ENCODE peak calls at places on chromosomes 2 and 18, in seven cellular contexts. U is CD8-positive, alpha-beta T cell; T is psoas muscle; I is mesothelial cell of epicardium; A is tibial nerve; P is cardiac muscle cell; B is progenitor cell of endocrine pancreas. R is an unnamed sample.

GRCh38 chr2:105787376-105788318 is 42.9 kb downstream of the NCK2 start:
- DNase-seq in U (no peak), T (no peak), I (no peak), A (no peak), P (no peak), B (no peak), R (no peak)

GRCh38 chr2:3581367-3582262 is 6.6 kb downstream of the RPS7 start:
- DNase-seq in U (no peak), T (no peak), I (no peak), A (no peak), P (no peak), B (no peak), R (no peak)

GRCh38 chr18:48562075-48562474 is 23.2 kb downstream of the CTIF start:
- DNase-seq in U (no peak), T (no peak), I (no peak), A (no peak), P (no peak), B (no peak), R (no peak)

GRCh38 chr2:225334524-225334923 is 65.0 kb upstream of the NYAP2 start:
- DNase-seq in U (no peak), T (no peak), I (no peak), A (no peak), P (no peak), B (no peak), R (no peak)

GRCh38 chr18:13163167-13163927 is 55.2 kb upstream of the LDLRAD4 start:
- DNase-seq in U (no peak), T (no peak), I (no peak), A (no peak), P (no peak), B (no peak), R (no peak)

GRCh38 chr2:48413676-48414075 is 116.3 kb upstream of the STON1 start:
- DNase-seq in U (no peak), T (no peak), I (no peak), A (no peak), P (no peak), B (no peak), R (no peak)

GRCh38 chr2:61712060-61712459 is 141.8 kb downstream of the FAM161A start:
- DNase-seq in U (no peak), T (no peak), I (no peak), A (no peak), P (no peak), B (no peak), R (no peak)

GRCh38 chr2:28802975-28803429 is 7.6 kb upstream of the SPDYA start:
- DNase-seq in U (no peak), T (no peak), I (no peak), A (no peak), P (peak), B (no peak), R (no peak)

GRCh38 chr2:86011449-86011941 is 94.2 kb downstream of the POLR1A start:
- DNase-seq in U (no peak), T (peak), I (no peak), A (no peak), P (no peak), B (no peak), R (no peak)

GRCh38 chr2:140650825-140651224 is 1480.0 kb downstream of the LRP1B start:
- DNase-seq in U (no peak), T (no peak), I (no peak), A (no peak), P (peak), B (no peak), R (no peak)

GRCh38 chr2:100011272-100011711 is 131.1 kb downstream of the AFF3 start:
- DNase-seq in U (no peak), T (no peak), I (no peak), A (no peak), P (peak), B (no peak), R (no peak)

GRCh38 chr18:67633939-67634338 is 117.4 kb upstream of the DSEL start:
- DNase-seq in U (no peak), T (no peak), I (no peak), A (no peak), P (no peak), B (no peak), R (no peak)

GRCh38 chr18:54843302-54843701 is 15.0 kb downstream of the RAB27B start:
- DNase-seq in U (no peak), T (no peak), I (no peak), A (no peak), P (no peak), B (no peak), R (no peak)

GRCh38 chr2:240509667-240510512 is 47.9 kb downstream of the ANKMY1 start:
- DNase-seq in U (no peak), T (no peak), I (no peak), A (no peak), P (peak), B (peak), R (no peak)

GRCh38 chr2:134310450-134311079 is 56.7 kb downstream of the MGAT5 start:
- DNase-seq in U (no peak), T (no peak), I (no peak), A (no peak), P (no peak), B (no peak), R (no peak)

GRCh38 chr2:65450395-65450794 is 18.0 kb upstream of the SPRED2 start:
- DNase-seq in U (no peak), T (no peak), I (no peak), A (no peak), P (no peak), B (no peak), R (no peak)

GRCh38 chr2:234133004-234133403 is 82.5 kb downstream of the SPP2 start:
- DNase-seq in U (no peak), T (no peak), I (no peak), A (no peak), P (no peak), B (no peak), R (no peak)

GRCh38 chr2:175080479-175080878 is 75.3 kb upstream of the CHN1 start:
- DNase-seq in U (no peak), T (no peak), I (no peak), A (no peak), P (no peak), B (no peak), R (no peak)

GRCh38 chr18:61893304-61893970 is 630 bp upstream of the RNF152 start:
- DNase-seq in U (peak), T (peak), I (peak), A (no peak), P (peak), B (peak), R (peak)

GRCh38 chr2:105443610-105444598 is 45.1 kb upstream of the FHL2 start:
- DNase-seq in U (no peak), T (no peak), I (no peak), A (no peak), P (no peak), B (no peak), R (no peak)

GRCh38 chr2:69716555-69717120 is 25.3 kb upstream of the ANXA4 start:
- DNase-seq in U (no peak), T (no peak), I (no peak), A (no peak), P (peak), B (no peak), R (no peak)

GRCh38 chr2:120428748-120429147 is 82.8 kb downstream of the INHBB start:
- DNase-seq in U (no peak), T (no peak), I (no peak), A (no peak), P (no peak), B (no peak), R (no peak)

GRCh38 chr18:72544092-72544886 is at the start of gene CBLN2:
- DNase-seq in U (peak), T (no peak), I (peak), A (no peak), P (peak), B (peak), R (no peak)

GRCh38 chr18:48887905-48888531 is 62.7 kb downstream of the SMAD7 start:
- DNase-seq in U (no peak), T (no peak), I (no peak), A (no peak), P (no peak), B (no peak), R (no peak)

GRCh38 chr2:22455086-22455485 is 929.9 kb upstream of the KLHL29 start:
- DNase-seq in U (no peak), T (no peak), I (no peak), A (no peak), P (no peak), B (no peak), R (no peak)

GRCh38 chr2:206462240-206462854 is 19.0 kb downstream of the ADAM23 start:
- DNase-seq in U (no peak), T (no peak), I (no peak), A (no peak), P (no peak), B (no peak), R (no peak)

GRCh38 chr18:26312196-26312595 is 86.0 kb downstream of the TAF4B start:
- DNase-seq in U (no peak), T (no peak), I (no peak), A (no peak), P (no peak), B (no peak), R (no peak)
- TF ChIP-seq CTCF in U (no peak), T (no peak), I (no peak), A (no peak), P (no peak), B (no peak), R (no peak)

GRCh38 chr18:58242435-58242834 is 198.4 kb downstream of the NEDD4L start:
- DNase-seq in U (no peak), T (no peak), I (no peak), A (no peak), P (no peak), B (no peak), R (no peak)

GRCh38 chr18:58241877-58242276 is 197.9 kb downstream of the NEDD4L start:
- DNase-seq in U (no peak), T (no peak), I (no peak), A (no peak), P (peak), B (no peak), R (no peak)

GRCh38 chr18:58243401-58243800 is 199.4 kb downstream of the NEDD4L start:
- DNase-seq in U (no peak), T (no peak), I (no peak), A (no peak), P (no peak), B (no peak), R (no peak)

GRCh38 chr18:58241026-58241679 is 197.1 kb downstream of the NEDD4L start:
- DNase-seq in U (no peak), T (no peak), I (no peak), A (no peak), P (no peak), B (no peak), R (no peak)

DNA sequence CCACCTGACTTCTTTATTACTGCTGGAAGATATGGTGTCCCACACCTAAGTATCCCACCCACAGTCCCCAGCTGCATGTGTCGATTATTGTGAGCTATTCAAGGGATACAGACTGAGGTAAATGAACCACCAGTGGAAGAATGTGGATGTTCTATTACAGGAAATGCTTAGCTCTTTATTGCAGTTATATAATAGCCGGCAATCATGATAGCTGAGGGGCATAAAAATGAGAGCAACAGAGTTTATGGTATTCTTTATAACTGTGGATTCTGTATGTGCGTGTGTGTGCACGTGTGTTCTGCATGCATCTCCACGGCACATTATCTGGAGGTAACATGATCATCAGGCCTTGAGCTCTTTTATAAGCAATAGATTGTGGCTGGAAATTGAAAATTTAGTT is 199.0 kb downstream of the NEDD4L start:
- DNase-seq in U (no peak), T (no peak), I (no peak), A (no peak), P (no peak), B (no peak), R (no peak)
- TF ChIP-seq CTCF in U (no peak), T (no peak), I (no peak), A (no peak), P (no peak), B (no peak), R (no peak)

GRCh38 chr2:151640087-151640486 is 94.2 kb downstream of the NEB start:
- DNase-seq in U (no peak), T (no peak), I (no peak), A (no peak), P (no peak), B (no peak), R (no peak)
- TF ChIP-seq CTCF in U (no peak), T (peak), I (peak), A (no peak), P (no peak), B (peak), R (no peak)

GRCh38 chr2:27217173-27218121 is at the start of gene CAD:
- DNase-seq in U (peak), T (peak), I (peak), A (peak), P (peak), B (peak), R (peak)
- TF ChIP-seq CTCF in U (no peak), T (peak), I (no peak), A (no peak), P (peak), B (peak), R (no peak)

DNA sequence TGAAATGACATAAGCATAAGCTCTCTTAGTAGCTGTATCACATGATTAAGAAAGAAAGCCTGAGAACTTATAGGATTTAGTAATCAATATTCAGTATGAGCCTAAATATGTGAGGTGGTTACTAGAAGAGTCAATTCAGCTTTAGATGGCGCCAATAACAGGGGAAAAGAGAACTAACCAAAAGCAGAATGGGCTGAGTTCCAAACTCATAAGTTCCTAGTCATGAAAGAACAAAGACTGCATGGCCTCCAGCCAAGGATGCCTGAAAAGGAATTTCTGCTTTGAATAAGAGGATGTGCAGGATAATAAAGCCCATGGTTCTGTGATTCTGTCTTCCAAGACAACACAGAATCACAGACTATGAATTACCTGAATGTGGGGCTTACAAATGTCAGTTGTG is 196.5 kb downstream of the SATB2 start:
- DNase-seq in U (no peak), T (no peak), I (no peak), A (no peak), P (peak), B (no peak), R (no peak)
- TF ChIP-seq CTCF in U (no peak), T (no peak), I (no peak), A (no peak), P (no peak), B (no peak), R (no peak)

GRCh38 chr18:63515279-63515678 is 26.9 kb upstream of the SERPINB12 start:
- DNase-seq in U (no peak), T (no peak), I (no peak), A (no peak), P (no peak), B (no peak), R (no peak)
- TF ChIP-seq CTCF in U (no peak), T (no peak), I (peak), A (no peak), P (no peak), B (peak), R (no peak)

GRCh38 chr18:11398625-11399024 is 210.8 kb upstream of the SLC35G4 start:
- DNase-seq in U (no peak), T (no peak), I (no peak), A (no peak), P (no peak), B (no peak), R (no peak)
- TF ChIP-seq CTCF in U (no peak), T (no peak), I (no peak), A (no peak), P (peak), B (peak), R (no peak)

GRCh38 chr2:238875161-238875530 is 27.3 kb downstream of the TWIST2 start:
- DNase-seq in U (no peak), T (no peak), I (no peak), A (peak), P (peak), B (no peak), R (no peak)
- TF ChIP-seq CTCF in U (no peak), T (no peak), I (no peak), A (peak), P (peak), B (peak), R (no peak)

GRCh38 chr18:79951545-79952456 is at the start of gene SLC66A2:
- DNase-seq in U (peak), T (peak), I (peak), A (peak), P (peak), B (peak), R (peak)
- TF ChIP-seq CTCF in U (no peak), T (no peak), I (no peak), A (no peak), P (peak), B (peak), R (no peak)

DNA sequence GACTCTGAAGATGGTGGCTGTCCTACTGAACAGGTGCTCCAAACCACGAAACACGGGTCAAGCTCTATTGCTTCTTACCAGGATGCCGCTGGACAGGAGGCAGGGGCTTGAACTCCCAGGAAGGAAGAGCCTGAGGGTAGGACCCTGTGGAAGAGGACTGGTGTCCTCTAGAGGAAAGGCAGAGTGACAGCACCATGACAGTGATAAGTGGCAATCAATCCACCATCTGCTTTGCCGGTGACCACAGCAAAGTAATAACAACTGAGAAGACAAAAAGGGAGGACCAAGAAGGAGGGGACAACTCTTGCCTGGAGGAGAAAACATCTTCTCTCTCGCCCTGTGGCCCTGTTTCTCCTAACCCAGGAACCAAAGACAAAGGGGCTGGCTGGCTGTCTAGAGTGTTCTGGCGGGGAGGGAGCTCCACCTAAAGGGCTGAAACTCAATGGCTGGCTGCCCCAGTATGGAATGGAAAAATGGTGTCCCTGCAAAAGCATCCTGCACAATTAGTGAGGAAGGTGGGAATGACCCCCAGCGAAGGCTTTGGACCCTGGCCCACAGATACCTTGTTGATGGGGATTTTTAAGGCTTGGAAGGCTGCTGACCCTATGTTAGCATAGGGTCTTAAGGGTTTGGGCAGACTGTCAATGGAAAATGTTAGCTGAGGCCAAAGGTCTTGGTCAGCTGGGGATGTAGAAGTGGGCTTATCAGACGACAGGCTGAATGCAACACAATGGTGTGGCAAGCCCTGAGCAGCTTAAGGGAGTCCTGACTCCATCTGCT is 35.4 kb downstream of the PROC start:
- DNase-seq in U (no peak), T (no peak), I (no peak), A (no peak), P (peak), B (no peak), R (no peak)
- TF ChIP-seq CTCF in U (no peak), T (peak), I (no peak), A (no peak), P (peak), B (no peak), R (no peak)

R was measured in natural killer cell.